ENCODE peak calls at places on chromosome 1, in four cellular contexts. B is astrocyte of the cerebellum, K is prostate gland, P is astrocyte of the spinal cord. U is an unnamed sample.

GRCh38 chr1:113891631-113892220 is 4.3 kb upstream of the BCL2L15 start:
- DNase-seq in B (no peak), K (no peak), P (no peak), U (no peak)

GRCh38 chr1:38310079-38310478 is 263.5 kb upstream of the POU3F1 start:
- DNase-seq in B (no peak), K (no peak), P (no peak), U (no peak)

GRCh38 chr1:212288614-212289013 is 3.4 kb downstream of the PPP2R5A start:
- DNase-seq in B (peak), K (no peak), P (peak), U (no peak)

GRCh38 chr1:70353641-70354331 is 736 bp downstream of the ANKRD13C start:
- DNase-seq in B (peak), K (no peak), P (peak), U (peak)

GRCh38 chr1:244010191-244010590 is 40.9 kb upstream of the ZBTB18 start:
- DNase-seq in B (no peak), K (no peak), P (peak), U (no peak)

GRCh38 chr1:206922524-206922923 is 783 bp upstream of the FCMR start:
- DNase-seq in B (no peak), K (no peak), P (no peak), U (no peak)

GRCh38 chr1:157124855-157125254 is 13.3 kb downstream of the ETV3 start:
- DNase-seq in B (no peak), K (no peak), P (no peak), U (no peak)

GRCh38 chr1:151012684-151013471 is 4.6 kb downstream of the PRUNE1 start:
- DNase-seq in B (no peak), K (no peak), P (no peak), U (no peak)

GRCh38 chr1:83900530-83900929 is 98.4 kb downstream of the TTLL7 start:
- DNase-seq in B (no peak), K (no peak), P (peak), U (no peak)

GRCh38 chr1:155977607-155978324 is 581 bp downstream of the ARHGEF2 start:
- DNase-seq in B (no peak), K (peak), P (no peak), U (no peak)

GRCh38 chr1:193404236-193404635 is 217.8 kb upstream of the B3GALT2 start:
- DNase-seq in B (no peak), K (no peak), P (no peak), U (no peak)

GRCh38 chr1:111271464-111271801 is 19.2 kb upstream of the CHIA start:
- DNase-seq in B (no peak), K (no peak), P (no peak), U (no peak)

GRCh38 chr1:65006806-65007205 is 40.5 kb upstream of the JAK1 start:
- DNase-seq in B (no peak), K (no peak), P (no peak), U (no peak)

GRCh38 chr1:68703921-68704354 is 207.1 kb upstream of the DEPDC1 start:
- DNase-seq in B (no peak), K (no peak), P (no peak), U (peak)

GRCh38 chr1:27418326-27418761 is 25.9 kb downstream of the GPR3 start:
- DNase-seq in B (peak), K (peak), P (peak), U (no peak)

GRCh38 chr1:51482881-51483280 is 36.2 kb downstream of the EPS15 start:
- DNase-seq in B (no peak), K (no peak), P (no peak), U (no peak)

GRCh38 chr1:30781906-30782305 is 24.3 kb upstream of the LAPTM5 start:
- DNase-seq in B (no peak), K (no peak), P (no peak), U (no peak)

GRCh38 chr1:151368000-151368744 is 4.3 kb downstream of the SELENBP1 start:
- DNase-seq in B (no peak), K (no peak), P (no peak), U (no peak)

GRCh38 chr1:92291372-92291999 is 7.3 kb downstream of the GLMN start:
- DNase-seq in B (peak), K (peak), P (peak), U (peak)

GRCh38 chr1:239662950-239663349 is 276.6 kb downstream of the CHRM3 start:
- DNase-seq in B (no peak), K (no peak), P (no peak), U (no peak)

GRCh38 chr1:17244826-17245740 is 3.8 kb upstream of the PADI3 start:
- DNase-seq in B (no peak), K (no peak), P (no peak), U (no peak)

GRCh38 chr1:228071839-228072657 is 10.5 kb upstream of the ARF1 start:
- DNase-seq in B (no peak), K (no peak), P (no peak), U (no peak)

GRCh38 chr1:16099412-16099811 is 26.0 kb upstream of the FAM131C start:
- DNase-seq in B (no peak), K (no peak), P (no peak), U (no peak)

GRCh38 chr1:89451011-89451410 is 73.6 kb upstream of the LRRC8B start:
- DNase-seq in B (no peak), K (no peak), P (peak), U (no peak)

GRCh38 chr1:160342520-160342919 is 530 bp downstream of the COPA start:
- DNase-seq in B (no peak), K (no peak), P (peak), U (peak)

GRCh38 chr1:112297536-112297935 is 98.5 kb upstream of the CTTNBP2NL start:
- DNase-seq in B (no peak), K (no peak), P (no peak), U (no peak)

DNA sequence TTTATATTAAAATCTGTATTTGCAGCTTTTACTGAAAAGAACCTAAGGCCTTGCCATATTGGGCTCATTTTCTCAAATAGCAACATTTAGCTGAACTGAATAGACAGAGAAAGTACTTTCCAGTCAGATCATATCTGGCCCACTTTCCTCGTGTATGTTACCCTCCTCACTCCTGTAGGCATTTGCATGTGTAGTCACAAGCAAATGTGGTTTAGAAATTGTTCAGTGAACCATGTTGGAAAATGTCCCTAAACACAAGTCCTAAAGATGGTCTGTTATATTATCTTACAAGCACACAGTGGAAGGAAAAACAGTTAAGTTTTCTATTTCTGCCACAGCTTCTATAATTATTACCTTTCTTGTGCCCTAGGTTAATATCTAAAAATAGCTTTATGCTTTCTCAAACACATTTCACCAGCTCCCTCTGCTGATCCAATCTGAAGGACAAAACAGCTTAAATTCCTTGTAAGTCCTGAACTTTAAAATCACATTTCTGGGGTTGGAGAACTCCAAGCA is 606 bp upstream of the FMO4 start:
- DNase-seq in B (no peak), K (no peak), P (no peak), U (no peak)
- H3K4me3 ChIP-seq in B (no peak), K (no peak), P (no peak), U (no peak)

DNA sequence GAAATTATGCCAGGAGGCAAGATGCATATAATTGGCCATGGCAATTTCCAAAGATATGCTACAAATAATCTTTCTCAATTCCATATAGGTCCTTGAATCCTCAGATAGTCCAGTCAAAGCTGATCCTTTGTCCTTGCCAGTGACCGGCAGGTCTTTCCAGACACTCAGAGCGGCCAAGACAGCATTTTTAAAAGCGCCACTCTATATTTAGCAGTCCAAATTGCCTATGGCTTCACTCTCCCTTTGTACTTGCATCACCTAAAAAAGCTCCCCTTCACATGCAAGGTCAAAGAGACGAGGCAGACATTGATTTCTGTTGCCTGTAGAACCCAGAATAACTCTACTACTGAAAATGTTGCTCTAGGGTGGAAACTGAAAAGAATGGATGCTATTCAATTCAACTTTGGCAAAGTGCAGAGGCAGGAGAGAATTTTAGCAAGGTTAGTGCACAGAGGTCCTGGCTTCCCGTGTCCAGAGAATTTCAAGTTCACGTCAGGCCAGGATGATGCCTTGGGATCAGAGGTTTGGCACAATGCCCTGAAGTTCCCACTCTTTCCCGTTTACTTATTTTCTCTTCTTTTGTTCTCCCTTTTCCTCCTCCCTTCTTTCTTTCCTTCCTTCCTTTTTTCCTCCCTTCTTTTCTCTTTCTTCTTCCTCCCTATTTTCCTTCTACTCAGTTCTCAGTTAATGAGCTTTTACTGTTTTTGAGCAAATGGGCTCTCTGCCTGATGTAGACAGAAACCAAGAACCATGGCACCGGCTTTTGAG is 108.5 kb downstream of the KCNK1 start:
- DNase-seq in B (no peak), K (no peak), P (no peak), U (no peak)
- TF ChIP-seq CTCF in B (no peak), K (no peak), P (no peak), U (no peak)

GRCh38 chr1:11790101-11790879 is 15.5 kb downstream of the MTHFR start:
- DNase-seq in B (no peak), K (no peak), P (no peak), U (no peak)
- H3K4me3 ChIP-seq in B (no peak), K (no peak), P (no peak), U (no peak)

DNA sequence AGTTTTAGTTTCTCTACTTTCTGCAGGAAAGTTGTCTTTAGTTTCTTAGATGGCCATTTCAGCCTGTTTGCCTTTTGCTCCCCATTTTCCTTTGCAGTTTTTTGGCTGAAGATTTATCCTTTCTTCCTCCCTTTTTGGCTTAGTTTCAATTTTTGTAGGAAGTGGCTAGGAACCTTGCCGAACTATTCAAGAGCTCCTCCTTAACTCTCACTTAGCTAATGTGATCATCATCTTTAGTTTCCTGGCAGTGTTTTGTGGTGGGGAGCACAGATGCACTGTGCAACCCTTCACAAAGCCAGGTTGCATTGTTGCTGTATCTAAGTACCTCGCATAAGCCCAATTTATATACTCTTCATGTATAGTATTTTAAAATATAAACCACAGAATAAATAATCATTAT is 28.8 kb upstream of the CCDC181 start:
- DNase-seq in B (no peak), K (no peak), P (no peak), U (no peak)
- TF ChIP-seq CTCF in B (no peak), K (no peak), P (no peak), U (no peak)

DNA sequence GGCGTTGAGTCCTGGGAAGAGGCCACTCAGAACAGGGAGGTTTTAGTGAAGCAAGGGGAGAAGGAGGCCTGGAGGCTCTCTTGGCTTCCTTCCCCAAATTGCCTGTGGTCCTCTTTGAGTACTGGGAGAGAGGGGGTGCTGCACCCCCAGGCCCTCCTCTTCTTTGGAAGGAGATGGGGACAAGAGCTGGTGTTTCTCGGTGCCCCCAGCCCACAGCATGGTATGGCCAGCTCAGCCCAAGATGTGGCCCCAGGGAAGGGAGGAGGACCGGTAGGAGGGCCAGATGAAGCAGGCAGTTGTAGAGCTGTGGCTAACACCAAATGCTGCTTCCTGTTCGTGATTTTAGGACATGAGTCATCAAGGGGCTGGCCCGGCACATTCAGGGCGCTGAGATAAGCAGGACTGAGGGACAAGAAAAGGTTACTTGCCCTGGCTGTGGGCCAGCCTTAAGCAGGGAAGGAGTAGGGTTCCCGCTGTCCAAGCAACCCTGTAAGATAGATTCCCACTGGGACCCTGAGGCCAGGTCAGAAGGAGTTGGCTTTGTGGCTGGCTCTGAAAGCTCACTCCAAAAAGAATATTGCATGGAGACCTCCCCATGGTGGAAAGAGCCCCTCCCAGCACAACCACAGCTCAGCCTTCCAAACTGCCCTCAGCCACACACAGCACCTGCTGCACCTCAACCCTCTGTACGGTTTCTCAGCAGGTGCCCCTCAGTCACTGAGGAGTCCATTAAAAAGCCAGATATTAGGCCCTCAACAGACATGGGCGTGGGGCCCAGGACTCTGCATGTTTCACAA is 4.9 kb upstream of the TNFRSF1B start:
- DNase-seq in B (peak), K (peak), P (peak), U (peak)
- H3K4me3 ChIP-seq in B (no peak), K (no peak), P (no peak), U (no peak)

GRCh38 chr1:203161175-203161574 is 14.5 kb downstream of the MYBPH start:
- DNase-seq in B (no peak), K (no peak), P (no peak), U (no peak)
- TF ChIP-seq CTCF in B (no peak), K (no peak), P (no peak), U (no peak)

GRCh38 chr1:42334240-42335049 is 590 bp downstream of the FOXJ3 start:
- DNase-seq in B (no peak), K (peak), P (peak), U (no peak)

GRCh38 chr1:42335050-42335808 is at the start of gene FOXJ3:
- DNase-seq in B (peak), K (peak), P (peak), U (peak)

GRCh38 chr1:42336978-42337377 is 1.9 kb upstream of the FOXJ3 start:
- DNase-seq in B (no peak), K (no peak), P (no peak), U (no peak)

GRCh38 chr1:42333662-42334239 is 1.3 kb downstream of the FOXJ3 start:
- DNase-seq in B (no peak), K (no peak), P (peak), U (no peak)

DNA sequence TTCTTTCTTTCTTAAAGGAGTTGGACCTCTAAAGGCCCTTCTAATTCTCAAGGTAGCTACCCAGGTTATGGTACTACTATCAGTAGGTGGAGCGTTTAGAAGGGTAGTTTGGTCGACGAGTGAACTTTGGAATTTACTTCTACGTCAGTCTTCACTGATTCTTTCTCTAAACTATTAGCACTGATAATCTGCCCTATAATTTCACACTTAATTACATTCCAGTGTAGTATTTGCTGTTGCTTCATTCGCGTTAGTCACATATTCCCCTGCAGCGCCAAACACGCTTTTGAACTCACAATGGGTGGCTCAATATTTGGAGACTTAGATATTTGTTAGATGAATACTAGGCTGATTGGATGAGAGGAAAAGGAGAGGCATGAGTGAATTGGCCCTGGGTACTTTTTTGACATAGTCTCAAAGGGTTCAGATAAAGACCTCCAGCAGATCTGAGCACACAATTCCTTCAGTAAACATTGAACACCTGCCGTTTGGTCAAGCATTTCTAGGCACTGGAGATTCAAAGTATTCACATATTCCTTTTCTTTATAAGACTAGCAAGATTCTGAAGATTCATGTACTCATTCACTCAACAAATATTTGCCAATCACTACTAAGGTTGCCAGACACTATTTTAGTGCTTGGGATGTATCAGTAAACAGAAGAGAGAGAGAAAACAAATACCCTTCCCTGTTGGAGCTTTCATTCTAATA is 929 bp upstream of the FOXJ3 start:
- DNase-seq in B (no peak), K (no peak), P (peak), U (no peak)
- H3K4me3 ChIP-seq in B (peak), K (peak), P (peak), U (peak)

GRCh38 chr1:106360252-106360651 is 696.2 kb upstream of the PRMT6 start:
- DNase-seq in B (no peak), K (no peak), P (no peak), U (no peak)
- TF ChIP-seq CTCF in B (no peak), K (no peak), P (peak), U (no peak)